ENCODE peak calls at places on chromosome 17, in nine cellular contexts. K, W, M, B, U, Z, I, Y and V are unnamed samples.
A peak's percentile ranks its signal among the peaks of the same experiment; 100 is the strongest.

GRCh38 chr17:51005768-51006167 is 114.9 kb downstream of the SPAG9 start:
- DNase-seq in K (no peak), Z (no peak), B (no peak), W (no peak), I (no peak), U (no peak), M (no peak), Y (no peak), V (no peak)

GRCh38 chr17:37742114-37742761 is 2.6 kb downstream of the HNF1B start:
- DNase-seq in Y (no peak), B (no peak), U (no peak), W (no peak), M (no peak), Z (peak; percentile 20), K (no peak), I (peak; percentile 28), V (no peak)

GRCh38 chr17:80649672-80650338 is 105.2 kb downstream of the RPTOR start:
- DNase-seq in U (peak; percentile 95), W (peak; percentile 45), M (peak; percentile 65), K (peak; percentile 58), I (peak; percentile 89), Z (peak; percentile 92), Y (peak; percentile 54), B (peak; percentile 89), V (peak; percentile 47)

GRCh38 chr17:50051606-50052005 is 4.3 kb upstream of the ITGA3 start:
- DNase-seq in I (no peak), Z (no peak), B (no peak), U (peak; percentile 46), W (no peak), M (no peak), K (peak; percentile 17), Y (no peak), V (no peak)

GRCh38 chr17:6366144-6366755 is 68.7 kb downstream of the AIPL1 start:
- DNase-seq in W (no peak), M (no peak), Y (no peak), B (no peak), I (no peak), U (no peak), Z (peak; percentile 24), K (no peak), V (no peak)

GRCh38 chr17:76027159-76027839 is at the start of gene EVPL:
- DNase-seq in W (no peak), U (no peak), Z (no peak), M (no peak), I (peak; percentile 56), Y (no peak), K (no peak), B (no peak), V (peak; percentile 90)

GRCh38 chr17:74603746-74604145 is 11.7 kb upstream of the CD300LD start:
- DNase-seq in B (no peak), U (no peak), W (no peak), Y (no peak), K (no peak), M (no peak), I (no peak), Z (no peak), V (no peak)

GRCh38 chr17:80029235-80029974 is 6.3 kb downstream of the TBC1D16 start:
- DNase-seq in U (peak; percentile 89), B (peak; percentile 95), Y (no peak), I (peak; percentile 96), K (no peak), Z (peak; percentile 74), M (peak; percentile 71), W (no peak), V (peak; percentile 81)

GRCh38 chr17:61018938-61019337 is 341.3 kb downstream of the BCAS3 start:
- DNase-seq in Z (no peak), I (no peak), W (no peak), K (no peak), Y (no peak), M (no peak), U (no peak), B (no peak), V (no peak)
- H3K27ac ChIP-seq in Z (no peak overlapping the region), I (no peak overlapping the region), W (no peak overlapping the region), K (no peak overlapping the region), Y (no peak overlapping the region), M (no peak overlapping the region), U (no peak overlapping the region), B (no peak overlapping the region), V (no peak overlapping the region)

DNA sequence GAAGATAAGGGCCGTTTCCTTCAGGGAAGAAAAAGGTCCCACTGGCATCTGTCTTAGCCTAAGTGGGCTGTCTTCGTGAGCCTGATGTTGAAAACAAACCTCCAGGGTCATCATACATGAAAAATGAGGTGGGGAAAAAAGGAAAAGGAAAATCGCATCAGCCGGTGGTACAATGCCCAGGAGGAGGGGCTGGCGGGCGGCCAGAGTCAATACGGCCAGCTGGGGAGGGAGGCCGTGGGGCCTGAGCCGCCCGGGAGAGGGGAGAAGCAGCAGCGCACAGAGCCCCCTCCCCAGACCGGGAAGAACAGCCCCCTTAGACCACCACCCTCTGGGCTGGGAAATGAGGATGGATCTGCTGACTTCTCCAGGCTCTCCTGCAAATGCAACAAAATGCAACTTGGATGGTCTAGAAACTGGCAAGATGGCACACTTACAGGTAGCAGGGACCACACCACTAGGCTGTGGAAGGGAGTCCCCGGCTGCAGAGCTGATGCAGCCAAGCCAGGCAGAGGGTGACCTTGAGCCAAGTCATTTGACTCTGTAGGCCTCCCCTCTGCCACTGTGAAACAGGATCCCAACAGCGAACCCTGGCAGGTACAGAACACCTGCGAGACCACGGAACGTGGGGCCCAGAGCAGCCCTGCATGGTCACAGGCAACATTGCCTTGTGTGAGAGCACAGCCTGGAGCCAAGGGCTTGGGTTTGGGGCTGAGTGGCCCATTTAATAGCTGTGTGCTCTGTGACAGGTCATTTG is 448.6 kb downstream of the SOX9 start:
- DNase-seq in Z (no peak), U (no peak), B (no peak), I (no peak), M (no peak), K (no peak), Y (no peak), W (no peak), V (no peak)
- H3K27me3 ChIP-seq in Z (no peaks in the 10 kb centered on the region), U (no peaks in the 10 kb centered on the region), B (no peaks in the 10 kb centered on the region), I (no peaks in the 10 kb centered on the region), M (no peaks in the 10 kb centered on the region), K (no peaks in the 10 kb centered on the region), Y (no peaks in the 10 kb centered on the region), W (no peaks in the 10 kb centered on the region), V (no peaks in the 10 kb centered on the region)

GRCh38 chr17:22503322-22503899 is 811.1 kb downstream of the KCNJ18 start:
- DNase-seq in K (no peak), B (no peak), U (no peak), W (no peak), M (no peak), Z (no peak), I (no peak), Y (no peak), V (no peak)

GRCh38 chr17:22506861-22507260 is 814.5 kb downstream of the KCNJ18 start:
- DNase-seq in U (no peak), B (no peak), I (no peak), Z (no peak), W (no peak), Y (no peak), K (no peak), M (no peak), V (no peak)

GRCh38 chr17:22506231-22506630 is 813.9 kb downstream of the KCNJ18 start:
- DNase-seq in B (no peak), Z (no peak), M (no peak), I (no peak), W (no peak), Y (no peak), U (no peak), K (no peak), V (no peak)

GRCh38 chr17:22507823-22508222 is 815.5 kb downstream of the KCNJ18 start:
- DNase-seq in I (no peak), U (no peak), Y (no peak), B (peak; percentile 0), Z (no peak), M (no peak), W (no peak), K (no peak), V (no peak)

GRCh38 chr17:22505660-22506059 is 813.3 kb downstream of the KCNJ18 start:
- DNase-seq in K (no peak), I (no peak), Z (no peak), M (no peak), B (no peak), U (no peak), Y (no peak), W (no peak), V (no peak)
- H3K9me3 ChIP-seq in K (no peaks in the 10 kb centered on the region), I (no peaks in the 10 kb centered on the region), Z (peaks cover 23% of the 10 kb centered on the region), M (no peaks in the 10 kb centered on the region), B (no peaks in the 10 kb centered on the region), U (no peaks in the 10 kb centered on the region), Y (no peaks in the 10 kb centered on the region), W (peaks cover 52% of the 10 kb centered on the region), V (no peaks in the 10 kb centered on the region)

DNA sequence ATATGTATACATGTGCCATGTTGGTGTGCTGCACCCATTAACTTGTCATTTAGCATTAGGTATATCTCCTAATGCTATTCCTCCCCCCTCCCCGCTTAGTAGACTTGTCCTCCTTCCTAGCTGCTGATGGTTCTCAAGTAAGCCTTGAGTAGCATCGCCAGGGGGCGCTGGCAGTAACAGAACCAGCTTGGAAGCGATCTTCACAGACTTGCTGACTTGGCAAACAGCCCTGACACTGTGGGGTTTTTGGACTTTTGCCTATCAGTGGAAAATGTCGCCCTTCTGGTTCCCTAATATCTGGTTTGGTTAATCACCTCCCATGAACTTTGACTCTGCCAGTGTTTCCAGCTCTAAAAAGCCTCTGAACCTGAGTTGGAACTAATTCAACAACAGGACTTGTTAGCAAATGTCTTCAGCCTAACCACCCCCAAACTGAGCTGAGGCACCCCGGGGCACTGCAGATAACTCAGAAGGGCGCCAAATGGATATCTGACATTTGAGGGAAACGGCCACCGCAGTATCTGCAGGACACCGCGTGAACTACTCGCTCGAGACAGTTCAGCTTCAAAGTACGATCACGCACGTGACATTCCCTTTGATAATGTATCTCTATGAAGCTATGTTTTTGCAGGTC is 15.4 kb upstream of the SPATA32 start:
- DNase-seq in Z (peak; percentile 91), Y (peak; percentile 92), K (peak; percentile 92), I (peak; percentile 99), U (peak; percentile 96), B (peak; percentile 97), M (peak; percentile 85), W (peak; percentile 81), V (peak; percentile 93)
- H3K27ac ChIP-seq in Z (no peak overlapping the region), Y (no peak overlapping the region), K (no peak overlapping the region), I (peak overlapping the region; percentile 90), U (peak overlapping the region; percentile 50), B (peak overlapping the region; percentile 84), M (peak overlapping the region; percentile 47), W (peak overlapping the region; percentile 31), V (peak overlapping the region; percentile 75)

GRCh38 chr17:39623356-39623950 is 3.3 kb upstream of the PPP1R1B start:
- DNase-seq in Y (peak; percentile 88), W (no peak), K (peak; percentile 87), I (peak; percentile 95), Z (peak; percentile 36), U (peak; percentile 66), M (peak; percentile 42), B (peak; percentile 89), V (peak; percentile 89)
- H3K27me3 ChIP-seq in Y (peaks cover 13% of the 10 kb centered on the region), W (peaks cover 53% of the 10 kb centered on the region), K (peaks cover 23% of the 10 kb centered on the region), I (no peaks in the 10 kb centered on the region), Z (peaks cover 61% of the 10 kb centered on the region), U (peaks cover 64% of the 10 kb centered on the region), M (no peaks in the 10 kb centered on the region), B (no peaks in the 10 kb centered on the region), V (no peaks in the 10 kb centered on the region)

GRCh38 chr17:834136-834535 is 52.0 kb downstream of the MRM3 start:
- DNase-seq in Y (no peak), M (no peak), U (no peak), K (no peak), W (no peak), B (no peak), Z (no peak), I (no peak), V (no peak)
- H3K9me3 ChIP-seq in Y (no peaks in the 10 kb centered on the region), M (no peaks in the 10 kb centered on the region), U (no peaks in the 10 kb centered on the region), K (no peaks in the 10 kb centered on the region), W (peaks cover 20% of the 10 kb centered on the region), B (no peaks in the 10 kb centered on the region), Z (no peaks in the 10 kb centered on the region), I (no peaks in the 10 kb centered on the region), V (no peaks in the 10 kb centered on the region)